ENCODE peak calls at places on chromosomes 7 and 10, in five cellular contexts. One of them, this sample, is unnamed.

GRCh38 chr7:80791509-80791929 is 127.3 kb downstream of the SEMA3C start:
- DNase-seq in H1: no peak
- DNase-seq in K562: no peak
- DNase-seq in A549: no peak
- DNase-seq in HepG2: no peak
- DNase-seq in this sample: no peak

GRCh38 chr10:93962973-93963372 is 30.8 kb upstream of the PLCE1 start:
- DNase-seq in H1: no peak
- DNase-seq in HepG2: no peak
- DNase-seq in A549: no peak
- DNase-seq in K562: no peak
- DNase-seq in this sample: no peak

GRCh38 chr10:6722616-6723004 is 142.5 kb upstream of the PRKCQ start:
- DNase-seq in H1: no peak
- DNase-seq in A549: no peak
- DNase-seq in HepG2: no peak
- DNase-seq in K562: no peak
- DNase-seq in this sample: no peak

GRCh38 chr10:31698169-31698890 is 230.3 kb downstream of the ARHGAP12 start:
- DNase-seq in K562: no peak
- DNase-seq in A549: no peak
- DNase-seq in HepG2: no peak
- DNase-seq in H1: no peak
- DNase-seq in this sample: no peak

GRCh38 chr7:79837915-79838314 is 296.7 kb upstream of the GNAI1 start:
- DNase-seq in A549: no peak
- DNase-seq in K562: no peak
- DNase-seq in H1: no peak
- DNase-seq in HepG2: no peak
- DNase-seq in this sample: no peak

GRCh38 chr7:30688718-30689221 is 6.5 kb upstream of the CRHR2 start:
- DNase-seq in HepG2: no peak
- DNase-seq in H1: no peak
- DNase-seq in A549: no peak
- DNase-seq in K562: no peak
- DNase-seq in this sample: no peak

GRCh38 chr7:27167916-27168264 is 2.6 kb upstream of the HOXA9 start:
- DNase-seq in A549: no peak
- DNase-seq in H1: no peak
- DNase-seq in HepG2: no peak
- DNase-seq in K562: no peak
- DNase-seq in this sample: no peak

GRCh38 chr7:30925913-30926312 is 14.3 kb downstream of the AQP1 start:
- DNase-seq in H1: no peak
- DNase-seq in A549: no peak
- DNase-seq in K562: no peak
- DNase-seq in HepG2: no peak
- DNase-seq in this sample: no peak

GRCh38 chr10:60594476-60595051 is 183.7 kb upstream of the CDK1 start:
- DNase-seq in A549: no peak
- DNase-seq in H1: no peak
- DNase-seq in K562: no peak
- DNase-seq in HepG2: no peak
- DNase-seq in this sample: no peak

GRCh38 chr10:125419146-125419545 is 258.8 kb upstream of the CTBP2 start:
- DNase-seq in A549: no peak
- DNase-seq in H1: no peak
- DNase-seq in HepG2: no peak
- DNase-seq in K562: no peak
- DNase-seq in this sample: no peak

GRCh38 chr7:42237162-42237821 is at the start of gene GLI3:
- DNase-seq in HepG2: no peak
- DNase-seq in K562: peak
- DNase-seq in H1: peak
- DNase-seq in A549: peak
- DNase-seq in this sample: peak
- TF ChIP-seq JUN in HepG2: no peak
- TF ChIP-seq JUN in K562: no peak
- TF ChIP-seq JUN in H1: no peak
- TF ChIP-seq JUN in A549: no peak
- TF ChIP-seq JUN in this sample: no peak

DNA sequence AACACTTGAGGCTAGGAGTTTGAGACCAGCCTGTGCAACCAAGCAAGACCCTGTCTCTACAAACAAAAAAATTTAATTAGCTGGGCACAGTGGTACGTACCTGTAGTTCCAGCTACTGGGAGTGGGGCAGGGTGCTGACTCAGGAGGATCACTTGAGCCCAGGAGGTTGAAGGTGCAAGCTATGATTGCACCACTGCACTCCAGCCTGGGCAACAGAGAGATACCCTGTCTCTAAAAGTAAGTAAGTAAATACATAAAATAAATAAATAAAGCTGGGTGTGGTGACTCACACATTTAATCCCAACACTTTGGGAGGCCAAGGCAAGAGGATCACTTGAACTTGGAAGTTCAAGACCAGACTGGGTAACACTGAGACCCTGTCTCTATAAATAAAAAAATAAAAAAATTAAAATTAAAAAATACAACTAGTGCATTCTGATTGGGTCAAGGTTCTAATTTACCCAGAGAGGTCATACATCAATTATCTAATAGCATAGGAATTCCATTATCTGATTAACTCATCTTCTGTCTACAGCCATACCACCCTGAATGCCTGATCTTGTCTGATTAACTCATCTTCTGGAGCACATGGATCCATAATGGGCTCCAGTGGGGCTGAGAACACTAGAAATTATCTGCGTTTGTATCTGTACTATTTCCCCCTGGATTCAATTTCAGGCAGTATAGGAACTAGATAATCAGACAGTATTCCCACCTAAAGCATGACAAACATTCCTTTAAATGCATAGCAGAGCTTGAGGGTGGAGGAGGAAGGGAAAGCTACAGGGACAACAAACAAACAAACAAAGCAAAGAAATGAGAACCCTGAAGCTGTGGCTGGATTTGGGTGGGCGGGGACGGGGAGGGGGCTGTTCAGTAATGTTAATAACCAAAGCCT is 21.0 kb upstream of the HILPDA start:
- DNase-seq in A549: peak
- DNase-seq in HepG2: peak
- DNase-seq in H1: no peak
- DNase-seq in K562: no peak
- DNase-seq in this sample: no peak
- H3K27ac ChIP-seq in A549: peak
- H3K27ac ChIP-seq in HepG2: no peak
- H3K27ac ChIP-seq in H1: no peak
- H3K27ac ChIP-seq in K562: no peak
- H3K27ac ChIP-seq in this sample: no peak

DNA sequence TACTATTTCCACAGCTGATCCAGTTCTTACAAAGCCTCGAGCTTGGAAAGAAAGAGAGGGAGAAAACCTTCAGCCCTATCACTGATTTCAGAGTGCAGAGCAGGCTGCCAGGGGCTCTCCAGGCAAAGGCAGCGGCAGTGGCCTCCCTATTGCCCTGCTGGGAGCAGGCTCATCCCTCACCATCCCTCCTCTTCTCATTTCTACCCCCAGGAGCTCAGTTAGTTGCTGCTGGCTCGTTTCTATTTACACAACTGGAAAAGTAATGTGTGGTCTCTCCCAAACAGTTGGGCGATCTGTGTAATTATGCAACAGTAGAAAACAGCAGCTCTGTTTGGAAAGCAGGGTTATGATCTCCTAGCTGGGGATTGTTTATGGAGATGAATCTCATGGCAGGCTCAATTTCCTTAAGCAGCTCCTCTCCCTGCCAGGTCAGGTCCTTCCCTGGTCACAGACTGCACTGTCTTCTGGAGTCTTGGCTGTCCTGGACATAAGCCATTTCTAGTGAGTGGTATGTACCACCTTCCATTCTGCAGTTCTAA is 28.7 kb upstream of the TNS3 start:
- DNase-seq in A549: peak
- DNase-seq in K562: no peak
- DNase-seq in H1: no peak
- DNase-seq in HepG2: peak
- DNase-seq in this sample: no peak
- TF ChIP-seq JUN in A549: peak
- TF ChIP-seq JUN in K562: no peak
- TF ChIP-seq JUN in H1: no peak
- TF ChIP-seq JUN in HepG2: peak
- TF ChIP-seq JUN in this sample: no peak

GRCh38 chr7:119959811-119960210 is 313.2 kb upstream of the KCND2 start:
- DNase-seq in A549: no peak
- DNase-seq in K562: no peak
- DNase-seq in HepG2: no peak
- DNase-seq in H1: no peak
- DNase-seq in this sample: no peak
- H3K27ac ChIP-seq in A549: no peak
- H3K27ac ChIP-seq in K562: no peak
- H3K27ac ChIP-seq in HepG2: no peak
- H3K27ac ChIP-seq in H1: no peak
- H3K27ac ChIP-seq in this sample: no peak

DNA sequence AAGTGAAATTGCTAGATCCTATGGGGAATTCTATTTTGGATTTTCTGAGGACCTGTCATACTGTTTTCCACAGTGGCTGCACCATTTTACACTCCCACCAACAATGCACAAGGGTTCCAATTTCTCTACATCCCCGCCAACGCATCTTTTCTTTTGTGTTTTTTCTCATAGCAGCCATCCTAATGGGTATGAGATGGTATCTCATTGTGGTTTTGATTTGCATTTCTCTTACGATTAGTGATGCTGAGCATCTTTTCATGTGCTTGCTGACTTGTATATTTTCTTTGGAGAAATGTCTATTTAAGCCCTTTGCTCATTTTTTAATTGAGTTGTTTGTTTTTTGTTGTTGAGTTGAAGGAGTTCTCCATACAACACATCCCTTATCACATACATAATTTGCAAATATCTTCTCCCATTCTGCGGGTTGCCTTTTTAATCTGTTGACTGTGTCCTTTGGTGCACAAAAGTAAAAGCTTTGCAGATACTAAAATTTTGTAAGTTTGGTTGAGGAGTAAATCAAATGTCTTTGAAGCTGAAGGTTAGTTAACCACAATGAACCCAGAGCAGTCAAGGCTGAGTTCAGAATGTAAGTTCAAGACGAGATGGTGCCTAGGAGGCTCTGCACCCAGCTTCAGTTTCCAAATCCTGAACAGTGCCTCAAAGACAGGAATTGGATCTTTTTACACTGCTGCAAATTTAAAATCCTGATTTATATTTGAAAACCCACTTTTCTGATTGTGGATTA is 195.4 kb downstream of the COBL start:
- DNase-seq in K562: no peak
- DNase-seq in A549: no peak
- DNase-seq in HepG2: no peak
- DNase-seq in H1: no peak
- DNase-seq in this sample: no peak
- TF ChIP-seq JUN in K562: no peak
- TF ChIP-seq JUN in A549: no peak
- TF ChIP-seq JUN in HepG2: no peak
- TF ChIP-seq JUN in H1: no peak
- TF ChIP-seq JUN in this sample: no peak

DNA sequence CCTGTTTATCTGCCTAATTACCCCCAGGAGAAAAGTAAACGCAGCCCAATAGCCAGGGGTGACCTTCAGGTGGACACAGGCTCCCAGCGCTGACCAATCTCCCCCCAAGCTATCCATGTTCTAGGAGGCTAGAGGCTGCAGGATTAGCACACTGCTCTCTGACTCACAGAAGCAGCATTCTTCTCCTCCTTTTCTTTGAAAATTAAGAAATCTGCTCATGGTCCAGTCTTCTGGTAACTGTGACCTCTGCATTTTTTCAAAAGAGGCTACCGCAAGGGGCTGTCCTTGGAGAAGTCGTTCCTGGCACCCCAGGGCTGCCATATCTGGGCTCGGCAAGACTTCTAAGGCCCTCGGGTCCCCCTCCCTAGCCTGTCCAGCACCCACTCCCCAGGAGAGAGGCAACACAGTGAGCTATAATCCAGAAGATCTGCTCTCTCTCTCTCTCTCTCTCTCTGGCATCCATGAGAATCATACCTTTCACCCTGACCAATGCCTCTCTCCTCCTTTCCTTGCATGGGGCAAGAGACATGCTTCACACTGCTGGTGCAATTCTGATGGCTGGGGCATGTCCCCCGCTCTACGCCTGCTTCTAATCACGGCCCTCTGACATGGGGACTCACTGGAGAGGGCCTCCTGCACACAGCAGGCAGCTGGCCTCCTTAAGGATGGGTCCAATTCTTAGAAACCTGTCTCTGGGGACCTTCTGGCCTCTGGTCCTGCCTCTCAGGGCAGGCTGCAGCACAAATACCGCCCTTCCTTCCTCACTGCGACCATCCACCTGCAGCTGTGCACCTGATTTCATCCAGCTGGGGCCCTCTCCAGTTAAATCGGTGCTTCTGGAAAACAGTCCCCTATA is 27.3 kb downstream of the ANXA11 start:
- DNase-seq in A549: no peak
- DNase-seq in HepG2: no peak
- DNase-seq in K562: no peak
- DNase-seq in H1: no peak
- DNase-seq in this sample: no peak
- H3K27ac ChIP-seq in A549: peak
- H3K27ac ChIP-seq in HepG2: no peak
- H3K27ac ChIP-seq in K562: no peak
- H3K27ac ChIP-seq in H1: no peak
- H3K27ac ChIP-seq in this sample: no peak

DNA sequence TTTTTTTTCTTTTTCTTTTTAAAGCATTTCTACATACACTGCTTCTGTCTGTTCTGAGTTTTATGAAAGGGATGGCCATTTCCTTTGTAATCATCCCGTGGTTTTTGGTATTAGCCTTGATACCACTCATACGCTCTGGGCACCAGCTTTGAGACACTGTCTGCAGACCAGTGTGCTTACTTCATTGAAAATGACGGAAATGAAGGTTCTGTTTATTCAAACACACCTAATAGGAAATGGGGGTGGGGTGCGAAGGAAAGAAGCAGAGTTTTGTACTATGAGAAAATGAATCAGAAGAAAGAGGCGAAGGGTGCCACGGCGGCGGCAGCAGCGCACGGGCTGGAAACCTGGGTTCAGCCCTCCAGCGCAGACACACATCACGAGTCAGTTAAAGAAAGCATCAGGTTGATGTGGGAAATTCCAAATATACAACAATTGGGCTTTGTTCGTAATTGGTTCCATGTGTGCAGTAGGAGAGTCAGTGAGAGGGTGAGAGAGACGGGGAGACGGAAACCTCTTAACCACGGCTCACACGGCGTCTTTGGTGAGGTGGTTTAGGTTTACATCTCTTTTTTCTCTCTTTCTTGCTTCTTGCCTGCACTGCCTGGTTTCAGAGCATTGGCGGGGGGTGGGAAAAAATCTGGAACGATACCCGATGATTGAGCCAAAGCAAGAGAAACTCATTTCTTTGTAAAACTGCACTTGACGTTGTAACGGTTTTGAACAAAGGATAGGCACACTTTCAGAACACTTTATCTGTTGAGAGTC is 321.2 kb downstream of the FRMD4A start:
- DNase-seq in A549: no peak
- DNase-seq in H1: no peak
- DNase-seq in HepG2: no peak
- DNase-seq in K562: no peak
- DNase-seq in this sample: peak
- TF ChIP-seq JUN in A549: no peak
- TF ChIP-seq JUN in H1: no peak
- TF ChIP-seq JUN in HepG2: no peak
- TF ChIP-seq JUN in K562: no peak
- TF ChIP-seq JUN in this sample: no peak

This sample was measured in endothelial cell of umbilical vein.